ENCODE peak calls at places on chromosomes 4 and X, in four cellular contexts. Y, J, E and B are unnamed samples.

GRCh38 chr4:142817442-142817841 is 28.7 kb downstream of the INPP4B start:
- DNase-seq in Y (no peak), J (no peak), E (no peak), B (no peak)

GRCh38 chr4:73281396-73281795 is 22.8 kb upstream of the ANKRD17 start:
- DNase-seq in Y (no peak), J (no peak), E (no peak), B (no peak)

GRCh38 chrX:39067866-39068265 is 266.6 kb downstream of the MID1IP1 start:
- DNase-seq in Y (no peak), J (no peak), E (no peak), B (no peak)

GRCh38 chr4:11543710-11544109 is 115.0 kb upstream of the HS3ST1 start:
- DNase-seq in Y (no peak), J (no peak), E (no peak), B (no peak)

GRCh38 chr4:37982736-37983135 is 22.5 kb downstream of the PTTG2 start:
- DNase-seq in Y (no peak), J (no peak), E (no peak), B (no peak)

GRCh38 chr4:153115322-153116100 is 88.7 kb upstream of the TRIM2 start:
- DNase-seq in Y (peak), J (no peak), E (no peak), B (peak)

GRCh38 chrX:78540171-78540570 is 119.0 kb downstream of the RTL3 start:
- DNase-seq in Y (no peak), J (no peak), E (no peak), B (no peak)

GRCh38 chr4:41598580-41598979 is 60.6 kb downstream of the LIMCH1 start:
- DNase-seq in Y (no peak), J (no peak), E (no peak), B (no peak)

GRCh38 chrX:119783026-119783425 is 8.4 kb downstream of the RPL39 start:
- DNase-seq in Y (no peak), J (no peak), E (no peak), B (no peak)

GRCh38 chrX:72245461-72246089 is 6.7 kb upstream of the ERCC6L start:
- DNase-seq in Y (peak), J (peak), E (peak), B (peak)

GRCh38 chr4:4289575-4289929 is 402 bp downstream of the LYAR start:
- DNase-seq in Y (no peak), J (no peak), E (no peak), B (no peak)

GRCh38 chr4:26368685-26369084 is 47.9 kb downstream of the RBPJ start:
- DNase-seq in Y (no peak), J (no peak), E (no peak), B (no peak)

GRCh38 chrX:7711167-7711566 is 131.8 kb upstream of the VCX start:
- DNase-seq in Y (no peak), J (no peak), E (no peak), B (no peak)

GRCh38 chr4:147425019-147425418 is 55.9 kb upstream of the EDNRA start:
- DNase-seq in Y (no peak), J (no peak), E (no peak), B (no peak)
- TF ChIP-seq NR3C1 in Y (no peak), J (no peak), E (no peak), B (no peak)

GRCh38 chrX:75074475-75074874 is 81.6 kb downstream of the ABCB7 start:
- DNase-seq in Y (no peak), J (no peak), E (no peak), B (no peak)
- TF ChIP-seq NR3C1 in Y (no peak), J (no peak), E (no peak), B (no peak)

GRCh38 chr4:146978641-146979040 is 33.0 kb upstream of the TTC29 start:
- DNase-seq in Y (no peak), J (no peak), E (no peak), B (no peak)

GRCh38 chr4:146975535-146975934 is 29.9 kb upstream of the TTC29 start:
- DNase-seq in Y (no peak), J (peak), E (no peak), B (no peak)

GRCh38 chr4:146972036-146972435 is 26.4 kb upstream of the TTC29 start:
- DNase-seq in Y (no peak), J (no peak), E (no peak), B (no peak)

GRCh38 chr4:146981651-146982050 is 36.0 kb upstream of the TTC29 start:
- DNase-seq in Y (no peak), J (no peak), E (no peak), B (no peak)

DNA sequence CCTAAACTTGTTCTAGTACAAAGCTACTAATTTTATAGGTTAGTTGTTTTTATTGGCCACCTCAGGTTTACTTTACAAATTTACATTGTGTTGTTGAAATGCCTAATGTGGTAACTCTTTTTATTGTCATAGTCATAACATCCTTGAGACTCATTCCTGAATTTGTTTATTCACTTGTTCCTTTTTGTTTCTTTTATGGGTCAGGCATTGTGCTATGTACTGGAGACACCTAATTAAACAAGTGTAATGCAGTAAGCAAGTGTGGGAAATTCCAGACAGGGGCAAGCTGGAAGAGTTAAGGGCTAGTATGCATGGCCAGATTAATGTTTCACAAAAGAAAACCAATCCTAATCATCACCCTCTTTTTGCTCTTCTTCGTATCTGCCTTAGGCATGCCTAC is 30.5 kb upstream of the TTC29 start:
- DNase-seq in Y (no peak), J (no peak), E (no peak), B (no peak)
- TF ChIP-seq NR3C1 in Y (no peak), J (no peak), E (no peak), B (no peak)

DNA sequence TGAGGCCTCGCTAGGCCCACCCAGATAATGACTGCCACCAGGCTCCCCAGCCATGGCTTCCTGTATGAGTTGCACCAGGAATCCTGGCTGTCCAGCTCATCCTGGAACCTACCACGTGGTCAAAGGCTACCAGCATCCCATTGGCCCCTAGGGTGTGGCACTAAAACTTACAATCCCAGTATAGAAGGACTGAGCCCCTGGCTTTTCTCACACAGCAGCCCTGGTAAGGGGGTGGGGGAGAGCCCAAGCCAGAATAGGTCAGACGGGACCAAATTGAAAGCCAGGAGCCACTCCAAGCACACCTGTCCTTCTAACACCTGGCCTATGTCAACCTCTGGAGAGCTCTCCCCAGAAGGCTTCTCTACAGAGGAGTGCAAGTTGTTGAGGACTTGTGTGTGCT is 269.3 kb upstream of the AGTR2 start:
- DNase-seq in Y (no peak), J (no peak), E (no peak), B (no peak)
- TF ChIP-seq NR3C1 in Y (no peak), J (no peak), E (no peak), B (no peak)

GRCh38 chr4:25065451-25065850 is 34.7 kb upstream of the LGI2 start:
- DNase-seq in Y (no peak), J (no peak), E (no peak), B (no peak)
- TF ChIP-seq NR3C1 in Y (no peak), J (no peak), E (no peak), B (no peak)